ENCODE peak calls at places on chromosomes 7 and 10, in four cellular contexts. O, S, K and I are unnamed samples.

GRCh38 chr7:74503061-74503460 is 49.4 kb downstream of the GTF2IRD1 start:
- DNase-seq in O (peak), S (no peak), K (no peak), I (no peak)

GRCh38 chr7:57218196-57218716 is 86.0 kb upstream of the ZNF479 start:
- DNase-seq in O (no peak), S (no peak), K (no peak), I (no peak)

GRCh38 chr7:133361806-133362205 is 108.9 kb downstream of the EXOC4 start:
- DNase-seq in O (no peak), S (no peak), K (no peak), I (no peak)

GRCh38 chr7:96667026-96667425 is 42.6 kb downstream of the SEM1 start:
- DNase-seq in O (no peak), S (no peak), K (no peak), I (no peak)

GRCh38 chr7:125279956-125280355 is 350.3 kb upstream of the POT1 start:
- DNase-seq in O (no peak), S (no peak), K (no peak), I (no peak)

GRCh38 chr10:67697646-67698245 is 1.8 kb upstream of the CTNNA3 start:
- DNase-seq in O (peak), S (no peak), K (peak), I (peak)

GRCh38 chr7:94540428-94540827 is 30.8 kb downstream of the CASD1 start:
- DNase-seq in O (no peak), S (no peak), K (no peak), I (no peak)

GRCh38 chr10:130914377-130914776 is 397.1 kb downstream of the TCERG1L start:
- DNase-seq in O (no peak), S (no peak), K (no peak), I (no peak)

GRCh38 chr7:148163246-148163645 is 427.3 kb upstream of the C7orf33 start:
- DNase-seq in O (no peak), S (no peak), K (no peak), I (no peak)

GRCh38 chr7:66937940-66938339 is 16.9 kb downstream of the TMEM248 start:
- DNase-seq in O (no peak), S (no peak), K (no peak), I (no peak)

GRCh38 chr10:3427316-3427715 is 254.7 kb upstream of the PITRM1 start:
- DNase-seq in O (no peak), S (no peak), K (no peak), I (no peak)

GRCh38 chr7:36752026-36752735 is 27.9 kb upstream of the AOAH start:
- DNase-seq in O (no peak), S (no peak), K (no peak), I (no peak)

GRCh38 chr7:157010588-157011332 is at the start of gene MNX1:
- DNase-seq in O (peak), S (peak), K (peak), I (peak)

GRCh38 chr7:37109853-37110252 is 338.8 kb downstream of the ELMO1 start:
- DNase-seq in O (peak), S (no peak), K (no peak), I (no peak)

GRCh38 chr10:6173203-6173602 is 29.5 kb upstream of the PFKFB3 start:
- DNase-seq in O (no peak), S (peak), K (no peak), I (peak)

GRCh38 chr10:123007558-123008378 is 827 bp downstream of the IKZF5 start:
- DNase-seq in O (peak), S (peak), K (peak), I (peak)

GRCh38 chr10:92240289-92241157 is 50.4 kb downstream of the CPEB3 start:
- DNase-seq in O (peak), S (peak), K (peak), I (peak)

GRCh38 chr10:120465138-120465537 is 8.1 kb downstream of the PLPP4 start:
- DNase-seq in O (no peak), S (no peak), K (no peak), I (no peak)

GRCh38 chr10:44249490-44249889 is 135.4 kb downstream of the CXCL12 start:
- DNase-seq in O (no peak), S (no peak), K (no peak), I (no peak)
- TF ChIP-seq POLR2A in O (no peak), S (no peak), K (no peak), I (no peak)

DNA sequence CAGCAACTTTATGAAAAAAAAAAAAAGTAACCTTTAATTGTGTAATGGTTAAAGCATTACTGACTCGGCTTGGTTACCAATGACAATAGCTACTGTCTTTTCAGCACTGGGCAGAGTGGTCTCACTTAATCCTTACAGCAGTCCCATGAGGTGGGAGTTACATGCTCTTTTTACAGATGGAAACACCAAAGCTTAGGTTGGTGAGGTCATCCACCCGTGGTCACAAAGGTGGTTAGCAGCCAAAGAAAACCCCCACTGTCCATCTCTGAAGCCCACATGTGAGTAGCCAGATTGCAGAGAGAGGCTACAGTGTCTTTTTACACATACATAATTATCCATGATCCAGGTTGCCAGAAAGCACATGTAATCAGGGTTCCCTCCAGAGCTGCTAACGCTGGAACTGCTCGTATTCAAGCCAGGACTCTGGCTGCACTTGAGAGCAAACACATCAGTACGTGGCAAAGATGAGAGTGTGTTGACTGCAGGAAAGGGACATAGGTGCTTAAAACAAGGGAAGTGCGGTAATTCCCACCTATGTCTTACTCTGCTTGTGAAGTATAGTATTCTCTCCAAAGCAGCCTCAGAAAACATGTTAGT is 24.6 kb upstream of the ANKRD2 start:
- DNase-seq in O (no peak), S (no peak), K (no peak), I (no peak)
- TF ChIP-seq POLR2A in O (no peak), S (no peak), K (no peak), I (no peak)

DNA sequence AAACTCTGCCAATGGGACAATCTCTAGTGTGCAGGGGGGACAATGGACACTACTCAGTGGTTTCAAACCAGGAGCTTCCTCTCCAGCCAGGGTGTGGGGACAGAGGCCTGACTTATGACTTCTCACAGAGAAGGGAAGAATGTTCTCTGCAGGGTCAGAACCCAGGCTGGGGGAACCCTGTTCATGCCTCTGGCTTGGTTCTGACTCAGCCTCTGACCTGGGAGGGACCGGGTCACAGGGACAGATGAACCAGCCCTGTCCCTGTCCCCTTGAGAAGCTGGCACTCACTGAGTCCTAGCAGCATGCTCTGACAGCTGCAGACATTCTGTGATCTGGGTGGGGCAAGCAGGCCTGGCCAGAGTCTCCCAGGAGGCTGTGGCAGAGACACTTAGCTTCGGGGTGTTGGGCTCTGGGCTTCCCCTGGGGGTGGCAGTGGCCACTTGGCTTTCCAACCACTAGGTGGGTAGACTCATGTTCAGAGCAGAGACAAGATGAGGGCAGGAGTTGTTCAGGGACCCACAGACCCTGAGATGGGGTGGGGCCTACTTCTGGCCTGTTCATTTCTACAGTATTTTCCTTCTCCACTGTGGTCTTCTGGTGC is 13.6 kb downstream of the TSPAN15 start:
- DNase-seq in O (peak), S (peak), K (no peak), I (no peak)
- TF ChIP-seq POLR2A in O (no peak), S (no peak), K (no peak), I (no peak)

GRCh38 chr10:119208553-119208940 is 1.2 kb downstream of the GRK5 start:
- DNase-seq in O (no peak), S (no peak), K (no peak), I (no peak)
- TF ChIP-seq POLR2A in O (no peak), S (no peak), K (no peak), I (no peak)

GRCh38 chr7:27129729-27130539 is 623 bp downstream of the HOXA4 start:
- DNase-seq in O (no peak), S (peak), K (no peak), I (peak)
- TF ChIP-seq POLR2A in O (no peak), S (peak), K (no peak), I (no peak)

DNA sequence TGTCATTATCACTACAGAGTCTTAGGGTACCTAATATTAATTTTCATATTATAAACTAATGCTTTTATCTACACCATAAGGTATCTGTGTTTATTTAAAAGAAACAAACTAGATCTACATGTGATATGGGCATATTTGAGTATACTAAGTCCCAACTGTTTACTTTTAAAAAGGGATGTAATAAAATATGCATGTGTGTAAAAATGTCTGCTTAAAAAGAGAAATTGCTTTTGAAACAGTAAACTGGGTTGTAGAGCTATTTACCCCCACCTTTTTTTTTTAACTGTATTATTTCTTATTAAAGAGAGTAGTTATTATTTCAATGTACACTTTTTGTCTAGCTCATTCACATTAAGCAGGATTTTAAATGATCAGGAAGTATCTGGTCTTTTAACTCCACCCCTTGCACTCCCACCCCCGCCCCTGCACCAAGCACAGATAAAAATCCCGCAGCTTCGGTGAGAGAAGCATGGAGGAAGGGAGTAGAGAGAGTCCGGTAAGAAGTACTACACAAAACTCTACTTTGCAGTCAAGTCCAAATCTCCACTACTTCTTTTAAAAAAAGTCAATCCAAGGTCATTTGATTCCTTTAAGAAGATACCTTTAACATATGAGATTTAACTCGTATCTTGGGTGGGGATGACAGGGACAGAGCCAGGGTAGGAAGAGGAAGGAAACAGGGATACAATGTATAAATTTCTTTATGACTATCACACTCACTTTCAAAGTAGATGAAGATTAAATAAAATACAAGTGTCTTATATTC is 131.9 kb downstream of the NRBF2 start:
- DNase-seq in O (peak), S (peak), K (peak), I (peak)
- TF ChIP-seq POLR2A in O (peak), S (peak), K (peak), I (peak)

GRCh38 chr10:74977913-74978847 is 133.3 kb upstream of the SAMD8 start:
- DNase-seq in O (no peak), S (no peak), K (no peak), I (no peak)
- TF ChIP-seq POLR2A in O (no peak), S (no peak), K (no peak), I (no peak)

GRCh38 chr10:110918633-110919348 is at the start of gene BBIP1:
- DNase-seq in O (no peak), S (no peak), K (no peak), I (peak)
- TF ChIP-seq POLR2A in O (peak), S (peak), K (peak), I (peak)

GRCh38 chr7:130071701-130072622 is 1.6 kb downstream of the KLHDC10 start:
- DNase-seq in O (peak), S (peak), K (peak), I (peak)

GRCh38 chr7:130065500-130066152 is 4.7 kb upstream of the KLHDC10 start:
- DNase-seq in O (no peak), S (no peak), K (no peak), I (no peak)

GRCh38 chr7:130069179-130069977 is 956 bp upstream of the KLHDC10 start:
- DNase-seq in O (peak), S (no peak), K (no peak), I (no peak)

GRCh38 chr7:130070900-130071622 is 727 bp downstream of the KLHDC10 start:
- DNase-seq in O (no peak), S (no peak), K (no peak), I (peak)

DNA sequence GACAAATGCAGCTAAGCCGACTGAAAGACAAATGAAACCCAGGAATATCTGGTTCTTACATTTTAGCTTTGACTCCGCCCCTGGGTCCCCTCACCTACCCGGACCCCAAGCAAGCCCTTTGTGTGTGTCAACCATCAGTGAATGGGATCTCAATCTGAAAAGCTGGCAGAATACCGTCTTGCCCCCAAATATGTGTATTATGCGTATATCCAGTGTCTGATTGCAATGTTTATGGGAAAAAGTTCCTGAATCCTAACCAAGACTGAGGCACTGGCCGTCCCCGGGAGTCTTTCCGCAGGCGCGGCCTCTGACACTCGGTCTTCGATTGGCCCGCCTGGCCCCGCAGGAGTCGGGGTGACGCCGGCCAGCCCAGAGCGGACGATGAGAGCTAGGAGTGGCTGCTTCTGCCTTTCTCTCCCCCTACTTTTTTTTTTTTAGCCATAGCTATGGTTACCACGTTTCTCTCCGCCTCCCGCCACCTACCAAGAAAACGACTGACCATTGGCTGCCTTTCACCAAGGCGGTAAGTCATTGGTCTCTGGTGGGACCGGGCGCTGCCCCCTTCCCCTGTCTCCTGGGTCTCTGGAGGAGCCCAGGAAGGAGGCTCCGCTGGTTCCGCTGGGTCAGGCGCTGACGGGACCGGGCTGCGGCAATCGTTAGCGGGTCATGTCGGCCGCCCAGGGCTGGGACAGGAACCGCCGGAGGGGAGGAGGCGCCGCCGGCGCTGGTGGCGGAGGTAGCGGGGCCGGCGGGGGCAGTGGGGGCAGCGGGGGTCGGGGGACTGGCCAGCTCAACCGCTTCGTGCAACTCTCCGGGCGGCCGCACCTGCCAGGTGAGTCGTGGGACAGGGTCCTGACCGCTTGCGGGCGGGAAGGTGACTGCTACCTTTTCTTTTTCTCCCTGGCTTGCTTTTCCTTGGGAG is at the start of gene KLHDC10:
- DNase-seq in O (peak), S (peak), K (peak), I (peak)
- TF ChIP-seq POLR2A in O (peak), S (peak), K (peak), I (peak)

GRCh38 chr7:147096629-147097028 is 980.0 kb downstream of the CNTNAP2 start:
- DNase-seq in O (no peak), S (no peak), K (no peak), I (no peak)
- TF ChIP-seq POLR2A in O (no peak), S (no peak), K (no peak), I (no peak)